ENCODE peak calls at places on chromosome 3, in eight cellular contexts. L, W, H, F, X, R, Z and P are unnamed samples.

GRCh38 chr3:137121704-137122314 is 164.0 kb downstream of the IL20RB start:
- DNase-seq in L (no peak), W (peak; percentile 4), H (peak; percentile 30), F (peak; percentile 70), X (peak; percentile 13), R (peak; percentile 18), Z (no peak), P (no peak)

GRCh38 chr3:171770689-171771620 is 39.3 kb downstream of the PLD1 start:
- DNase-seq in L (peak; percentile 58), W (peak; percentile 67), H (peak; percentile 87), F (no peak), X (peak; percentile 58), R (peak; percentile 88), Z (no peak), P (peak; percentile 88)

GRCh38 chr3:14511971-14512943 is 27.9 kb downstream of the GRIP2 start:
- DNase-seq in L (peak; percentile 16), W (no peak), H (no peak), F (no peak), X (no peak), R (no peak), Z (no peak), P (no peak)

GRCh38 chr3:42097166-42097946 is 6.2 kb downstream of the TRAK1 start:
- DNase-seq in L (no peak), W (peak; percentile 63), H (peak; percentile 96), F (no peak), X (no peak), R (no peak), Z (no peak), P (no peak)

GRCh38 chr3:87410110-87410509 is 133.7 kb upstream of the POU1F1 start:
- DNase-seq in L (no peak), W (no peak), H (peak; percentile 97), F (no peak), X (no peak), R (no peak), Z (no peak), P (no peak)

GRCh38 chr3:165778891-165779290 is 58.3 kb downstream of the BCHE start:
- DNase-seq in L (no peak), W (no peak), H (no peak), F (no peak), X (no peak), R (no peak), Z (no peak), P (no peak)

GRCh38 chr3:184748219-184749135 is 36.6 kb upstream of the MAGEF1 start:
- DNase-seq in L (no peak), W (no peak), H (peak; percentile 18), F (peak; percentile 58), X (peak; percentile 55), R (peak; percentile 66), Z (no peak), P (no peak)

GRCh38 chr3:35707904-35708303 is 68.6 kb downstream of the ARPP21 start:
- DNase-seq in L (no peak), W (no peak), H (peak; percentile 57), F (no peak), X (no peak), R (no peak), Z (no peak), P (peak; percentile 7)

GRCh38 chr3:112894258-112894657 is 47.6 kb upstream of the CD200R1L start:
- DNase-seq in L (no peak), W (peak; percentile 4), H (peak; percentile 84), F (peak; percentile 20), X (peak; percentile 47), R (no peak), Z (no peak), P (peak; percentile 72)

GRCh38 chr3:175489406-175489805 is 630.3 kb downstream of the NAALADL2 start:
- DNase-seq in L (no peak), W (no peak), H (no peak), F (no peak), X (no peak), R (no peak), Z (no peak), P (no peak)

GRCh38 chr3:72496055-72496690 is 352.1 kb downstream of the SHQ1 start:
- DNase-seq in L (no peak), W (no peak), H (no peak), F (no peak), X (no peak), R (no peak), Z (no peak), P (no peak)

GRCh38 chr3:196159952-196160804 is 51.0 kb downstream of the ZDHHC19 start:
- DNase-seq in L (no peak), W (no peak), H (peak; percentile 91), F (no peak), X (no peak), R (peak; percentile 43), Z (peak; percentile 72), P (peak; percentile 59)

GRCh38 chr3:9946112-9947024 is 5.8 kb downstream of the PRRT3 start:
- DNase-seq in L (peak; percentile 88), W (peak; percentile 66), H (peak; percentile 89), F (peak; percentile 95), X (peak; percentile 91), R (peak; percentile 65), Z (peak; percentile 68), P (peak; percentile 80)

GRCh38 chr3:15616053-15616452 is 14.5 kb downstream of the BTD start:
- DNase-seq in L (no peak), W (no peak), H (peak; percentile 78), F (no peak), X (no peak), R (no peak), Z (no peak), P (peak; percentile 11)

GRCh38 chr3:141729240-141729639 is 8.9 kb upstream of the RNF7 start:
- DNase-seq in L (no peak), W (no peak), H (no peak), F (no peak), X (no peak), R (no peak), Z (no peak), P (no peak)

GRCh38 chr3:161149529-161149928 is 44.4 kb upstream of the B3GALNT1 start:
- DNase-seq in L (no peak), W (no peak), H (peak; percentile 82), F (no peak), X (no peak), R (no peak), Z (no peak), P (no peak)

GRCh38 chr3:167066977-167067843 is 312.9 kb downstream of the ZBBX start:
- DNase-seq in L (no peak), W (no peak), H (no peak), F (no peak), X (no peak), R (no peak), Z (no peak), P (peak; percentile 40)

GRCh38 chr3:160125188-160125587 is 100.0 kb upstream of the C3orf80 start:
- DNase-seq in L (no peak), W (no peak), H (no peak), F (no peak), X (no peak), R (no peak), Z (no peak), P (no peak)

GRCh38 chr3:126170073-126170916 is 10.1 kb downstream of the ALDH1L1 start:
- DNase-seq in L (no peak), W (no peak), H (no peak), F (no peak), X (no peak), R (no peak), Z (no peak), P (peak; percentile 54)

GRCh38 chr3:103389356-103389755 is 954.5 kb downstream of the ZPLD1 start:
- DNase-seq in L (no peak), W (no peak), H (no peak), F (no peak), X (no peak), R (no peak), Z (no peak), P (no peak)

GRCh38 chr3:146160233-146160963 is 586 bp downstream of the PLOD2 start:
- DNase-seq in L (peak; percentile 65), W (no peak), H (peak; percentile 87), F (peak; percentile 91), X (peak; percentile 74), R (peak; percentile 69), Z (no peak), P (peak; percentile 83)

GRCh38 chr3:191529992-191530391 is 69.0 kb downstream of the PYDC2 start:
- DNase-seq in L (no peak), W (no peak), H (no peak), F (no peak), X (no peak), R (no peak), Z (no peak), P (no peak)

DNA sequence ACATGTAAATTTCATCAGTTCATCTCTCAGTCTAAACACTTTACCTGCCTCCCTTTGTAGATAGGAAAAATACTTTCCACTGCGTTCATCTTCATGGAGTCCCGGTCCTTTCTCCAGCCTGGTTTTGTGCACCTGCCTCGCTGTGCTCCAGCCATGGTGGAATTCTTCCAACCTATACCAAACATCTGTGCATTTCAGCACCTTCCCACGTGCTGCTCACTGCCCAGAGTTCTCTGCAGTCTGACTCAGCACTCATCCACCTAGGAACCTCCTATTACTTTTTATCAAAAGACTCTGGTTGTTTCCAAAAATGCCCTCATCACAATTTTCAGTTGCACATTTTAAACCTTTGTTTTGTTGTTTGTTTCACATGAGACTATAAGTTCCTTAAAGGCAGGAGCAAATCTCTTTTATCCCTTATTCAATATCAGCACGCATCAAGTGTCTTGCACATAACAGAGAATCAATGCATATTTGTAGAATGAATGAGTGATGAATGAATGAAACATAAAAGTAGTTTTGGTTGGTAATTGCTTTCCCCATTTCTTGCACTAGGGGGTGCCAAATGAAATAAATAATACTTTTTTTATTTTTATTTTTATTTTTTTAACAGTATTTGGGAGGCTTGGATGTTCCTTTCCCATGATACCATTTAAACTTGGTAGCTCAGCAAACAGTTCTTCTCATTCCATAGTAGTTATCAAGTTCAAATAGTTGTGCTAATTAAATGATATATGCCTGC is 30.2 kb upstream of the ADAMTS9 start:
- DNase-seq in L (no peak), W (no peak), H (no peak), F (no peak), X (no peak), R (no peak), Z (no peak), P (peak; percentile 13)
- TF ChIP-seq CTCF in L (peak; percentile 18), W (peak; percentile 52), H (peak; percentile 16), F (peak; percentile 65), X (peak; percentile 60), R (no peak), Z (peak; percentile 22), P (peak; percentile 69)

GRCh38 chr3:16994842-16995535 is 110.2 kb downstream of the PLCL2 start:
- DNase-seq in L (no peak), W (no peak), H (no peak), F (peak; percentile 12), X (peak; percentile 29), R (no peak), Z (no peak), P (no peak)
- H3K27ac ChIP-seq in L (no peak overlapping the region), W (no peak overlapping the region), H (no peak overlapping the region), F (peak overlapping the region; percentile 57), X (no peak overlapping the region), R (no peak overlapping the region), Z (no peak overlapping the region), P (no peak overlapping the region)

DNA sequence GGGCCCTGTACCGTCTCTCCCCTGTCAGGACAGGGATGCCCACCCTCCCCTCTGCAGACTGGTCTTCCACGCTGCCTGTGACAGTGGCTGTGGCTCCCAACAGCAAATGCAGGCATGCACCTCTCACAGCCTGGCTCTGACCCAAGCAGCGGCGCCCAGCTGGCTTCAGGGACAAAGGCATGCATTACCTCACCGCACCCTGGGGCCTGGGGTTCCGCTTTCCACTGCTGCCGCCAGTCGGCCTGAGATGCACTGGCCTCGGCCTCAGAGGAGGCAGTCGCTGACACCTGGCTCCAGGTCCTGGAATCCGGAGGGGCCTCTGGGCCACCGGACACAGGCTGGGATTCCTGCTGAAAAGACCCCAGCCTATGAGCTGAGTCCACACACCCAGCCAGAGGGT is 70.3 kb downstream of the SCN5A start:
- DNase-seq in L (no peak), W (no peak), H (peak; percentile 29), F (peak; percentile 35), X (peak; percentile 3), R (no peak), Z (no peak), P (no peak)
- TF ChIP-seq CTCF in L (no peak), W (no peak), H (no peak), F (no peak), X (no peak), R (no peak), Z (no peak), P (no peak)

GRCh38 chr3:193975072-193975535 is 160.8 kb upstream of the HES1 start:
- DNase-seq in L (no peak), W (no peak), H (no peak), F (peak; percentile 92), X (peak; percentile 56), R (no peak), Z (no peak), P (no peak)
- H3K27ac ChIP-seq in L (no peak overlapping the region), W (no peak overlapping the region), H (no peak overlapping the region), F (peak overlapping the region; percentile 95), X (no peak overlapping the region), R (no peak overlapping the region), Z (no peak overlapping the region), P (no peak overlapping the region)